ENCODE peak calls at places on chromosome 16, in six cellular contexts. T is GM12878, M is colonic mucosa, L is tibial nerve, N is A673, P is H9. J is an unnamed sample. For H3K27me3, the result is how much of the 10 kb centered on the place peaks cover.

GRCh38 chr16:20853076-20853597 is 46.8 kb downstream of the REXO5 start:
- DNase-seq in M (no peak), N (no peak), L (no peak), P (no peak), T (no peak), J (no peak)

GRCh38 chr16:54957403-54957802 is 26.7 kb downstream of the IRX5 start:
- DNase-seq in P (peak), N (peak), L (no peak), M (peak), T (no peak), J (no peak)

GRCh38 chr16:57516176-57516725 is 20.1 kb downstream of the CCDC102A start:
- DNase-seq in M (no peak), P (no peak), L (no peak), N (no peak), T (no peak), J (no peak)

GRCh38 chr16:29675811-29676643 is 3.0 kb upstream of the QPRT start:
- DNase-seq in N (peak), P (peak), M (no peak), T (no peak), L (no peak), J (no peak)

GRCh38 chr16:26598061-26598460 is 468.7 kb upstream of the C16orf82 start:
- DNase-seq in L (no peak), N (no peak), T (no peak), M (no peak), P (no peak), J (peak)

GRCh38 chr16:25192096-25192495 is 24.7 kb upstream of the AQP8 start:
- DNase-seq in M (no peak), T (no peak), L (no peak), P (no peak), N (no peak), J (no peak)

GRCh38 chr16:69346683-69347082 is 4.9 kb downstream of the TMED6 start:
- DNase-seq in N (no peak), T (no peak), L (no peak), M (no peak), P (no peak), J (no peak)

GRCh38 chr16:54411555-54411954 is 125.0 kb upstream of the IRX3 start:
- DNase-seq in P (peak), T (no peak), L (no peak), N (no peak), M (no peak), J (no peak)

GRCh38 chr16:82699711-82700495 is 73.1 kb downstream of the CDH13 start:
- DNase-seq in N (peak), M (peak), P (no peak), T (no peak), L (no peak), J (no peak)

GRCh38 chr16:56684926-56685590 is 2.8 kb downstream of the MT1X start:
- DNase-seq in T (no peak), N (no peak), L (no peak), M (no peak), P (no peak), J (no peak)

GRCh38 chr16:89831810-89832328 is 3.6 kb downstream of the SPIRE2 start:
- DNase-seq in P (no peak), L (no peak), T (no peak), M (no peak), N (no peak), J (no peak)

GRCh38 chr16:48608452-48608851 is 1.5 kb downstream of the N4BP1 start:
- DNase-seq in M (no peak), P (no peak), N (no peak), T (peak), L (no peak), J (no peak)

GRCh38 chr16:11251525-11252481 is 4.2 kb downstream of the SOCS1 start:
- DNase-seq in M (no peak), N (no peak), T (no peak), P (no peak), L (no peak), J (peak)

GRCh38 chr16:57297856-57298255 is 13.4 kb upstream of the PLLP start:
- DNase-seq in N (no peak), M (no peak), L (no peak), P (peak), T (no peak), J (peak)

GRCh38 chr16:82773018-82773417 is 146.2 kb downstream of the CDH13 start:
- DNase-seq in T (no peak), M (no peak), N (no peak), P (no peak), L (no peak), J (no peak)

GRCh38 chr16:26787924-26788323 is 278.8 kb upstream of the C16orf82 start:
- DNase-seq in L (no peak), M (no peak), N (no peak), P (no peak), T (no peak), J (no peak)

DNA sequence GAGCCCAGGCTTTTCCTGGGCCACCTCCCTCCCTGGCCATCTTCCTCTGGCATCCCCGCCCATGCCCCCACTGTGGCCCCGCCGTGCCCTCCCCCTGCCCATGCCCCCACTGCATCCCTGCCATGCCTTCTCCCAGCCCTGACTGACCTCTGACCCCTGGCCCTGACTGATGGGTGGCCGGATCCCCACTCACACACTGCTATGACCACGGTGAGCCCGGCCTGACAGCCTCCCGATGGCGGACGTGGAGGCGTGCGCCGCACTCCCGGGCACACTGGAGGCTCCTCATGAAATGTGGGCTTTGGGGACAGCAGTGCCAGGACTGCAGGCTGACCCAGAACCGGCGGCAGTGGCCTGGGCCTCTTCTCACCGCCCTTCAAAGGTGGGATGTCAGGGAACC is 10.6 kb upstream of the C1QTNF8 start:
- DNase-seq in L (no peak), T (no peak), M (no peak), P (no peak), N (no peak), J (no peak)
- H3K27me3 ChIP-seq in L (half or more), T (under half), M (under half), P (under half), N (under half), J (under half)

GRCh38 chr16:67919618-67920210 is 11.9 kb downstream of the CTRL start:
- DNase-seq in L (no peak), N (no peak), M (no peak), P (no peak), T (no peak), J (no peak)
- TF ChIP-seq CTCF in L (no peak), N (no peak), M (no peak), P (peak), T (peak), J (no peak)

GRCh38 chr16:979106-979505 is 2.5 kb upstream of the SOX8 start:
- DNase-seq in P (no peak), N (no peak), L (no peak), M (no peak), T (no peak), J (no peak)
- H3K27me3 ChIP-seq in P (under half), N (under half), L (under half), M (under half), T (under half), J (under half)

DNA sequence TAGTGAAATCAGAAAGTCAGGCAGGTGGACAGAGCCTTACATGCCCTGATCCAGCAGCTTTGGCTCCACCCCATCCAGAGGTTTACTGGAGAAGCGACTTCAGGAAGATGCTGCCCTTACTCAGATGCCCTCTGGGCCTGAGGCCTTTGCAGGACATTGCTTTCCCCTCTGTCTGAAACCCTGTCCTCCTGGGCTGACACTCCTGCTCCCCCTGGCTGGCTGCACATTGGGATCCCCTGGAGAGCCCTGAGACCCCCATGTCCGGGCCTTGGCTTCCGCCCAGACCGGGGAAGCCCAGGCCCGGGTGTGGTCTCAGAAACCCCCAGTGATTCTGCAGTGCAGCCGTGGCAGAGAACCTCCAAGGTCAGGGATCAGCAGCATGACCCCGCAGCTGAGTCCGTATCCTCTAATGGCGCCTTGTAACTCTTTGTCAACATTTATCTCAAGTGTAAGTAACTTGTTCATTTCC is 36.6 kb downstream of the BCO1 start:
- DNase-seq in N (no peak), L (no peak), M (peak), T (no peak), P (no peak), J (no peak)
- TF ChIP-seq CTCF in N (no peak), L (no peak), M (no peak), T (no peak), P (no peak), J (no peak)

GRCh38 chr16:84232969-84233368 is 6.8 kb downstream of the KCNG4 start:
- DNase-seq in T (no peak), N (no peak), L (no peak), P (no peak), M (no peak), J (no peak)
- H3K27me3 ChIP-seq in T (under half), N (under half), L (under half), P (under half), M (under half), J (under half)

GRCh38 chr16:2278272-2278608 is 10.3 kb upstream of the RNPS1 start:
- DNase-seq in P (peak), T (no peak), L (no peak), N (no peak), M (no peak), J (no peak)
- TF ChIP-seq CTCF in P (peak), T (no peak), L (no peak), N (peak), M (no peak), J (no peak)

GRCh38 chr16:51155901-51156810 is 5.1 kb upstream of the SALL1 start:
- DNase-seq in M (no peak), L (no peak), N (peak), P (no peak), T (no peak), J (no peak)
- H3K27me3 ChIP-seq in M (under half), L (half or more), N (under half), P (under half), T (under half), J (half or more)

J was measured in CD4-positive, alpha-beta T cell.